ENCODE peak calls at places on chromosome 4, in four cellular contexts. V is epithelial cell of esophagus, E is cardiac muscle cell, I is ascending aorta. G is an unnamed sample.

GRCh38 chr4:114272226-114272625 is 292.8 kb upstream of the ARSJ start:
- DNase-seq in E (peak), V (peak), I (no peak), G (peak)

GRCh38 chr4:89242864-89243740 is 64.5 kb downstream of the GPRIN3 start:
- DNase-seq in E (no peak), V (no peak), I (no peak), G (no peak)

GRCh38 chr4:153466637-153467153 is 535 bp downstream of the TMEM131L start:
- DNase-seq in E (no peak), V (no peak), I (no peak), G (no peak)

GRCh38 chr4:39637572-39638357 is 900 bp downstream of the SMIM14 start:
- DNase-seq in E (peak), I (no peak), V (peak), G (peak)

GRCh38 chr4:185011408-185011807 is 6.9 kb upstream of the HELT start:
- DNase-seq in I (no peak), V (peak), E (no peak), G (no peak)

GRCh38 chr4:6655924-6656323 is 15.4 kb downstream of the MRFAP1 start:
- DNase-seq in V (no peak), E (no peak), I (no peak), G (no peak)

GRCh38 chr4:153573881-153574807 is 108.0 kb downstream of the TMEM131L start:
- DNase-seq in V (peak), E (peak), I (no peak), G (peak)

GRCh38 chr4:143360838-143361237 is 24.2 kb downstream of the GAB1 start:
- DNase-seq in V (no peak), E (no peak), I (no peak), G (no peak)

GRCh38 chr4:98659106-98659592 is 738 bp upstream of the TSPAN5 start:
- DNase-seq in V (peak), I (no peak), E (peak), G (peak)

GRCh38 chr4:107319386-107319785 is 283.3 kb upstream of the DKK2 start:
- DNase-seq in V (no peak), E (no peak), I (no peak), G (peak)

GRCh38 chr4:184588893-184589292 is 60.4 kb downstream of the CASP3 start:
- DNase-seq in I (no peak), E (peak), V (no peak), G (no peak)

GRCh38 chr4:37197899-37198298 is 46.6 kb upstream of the NWD2 start:
- DNase-seq in V (no peak), E (no peak), I (no peak), G (no peak)

GRCh38 chr4:151922811-151923210 is 162.0 kb upstream of the GATB start:
- DNase-seq in E (no peak), V (no peak), I (no peak), G (no peak)

GRCh38 chr4:152415980-152416379 is 119.9 kb downstream of the FBXW7 start:
- DNase-seq in I (no peak), E (peak), V (peak), G (peak)

GRCh38 chr4:57309658-57310057 is 199.5 kb upstream of the IGFBP7 start:
- DNase-seq in I (no peak), V (peak), E (no peak), G (no peak)

GRCh38 chr4:16914208-16914607 is 15.8 kb upstream of the LDB2 start:
- DNase-seq in V (peak), I (no peak), E (peak), G (no peak)

GRCh38 chr4:122815248-122815647 is 11.4 kb upstream of the FGF2 start:
- DNase-seq in I (no peak), V (no peak), E (no peak), G (no peak)

GRCh38 chr4:126354784-126355183 is 1040.0 kb downstream of the FAT4 start:
- DNase-seq in V (peak), E (no peak), I (no peak), G (no peak)

GRCh38 chr4:180057891-180058643 is 2185.1 kb upstream of the TENM3 start:
- DNase-seq in V (no peak), E (peak), I (no peak), G (no peak)

GRCh38 chr4:72971572-72971971 is 97.9 kb downstream of the COX18 start:
- DNase-seq in V (peak), I (no peak), E (peak), G (peak)

GRCh38 chr4:151043803-151044535 is 28.9 kb upstream of the LRBA start:
- DNase-seq in I (no peak), V (peak), E (no peak), G (no peak)

GRCh38 chr4:88137112-88137511 is 21.3 kb downstream of the ABCG2 start:
- DNase-seq in I (no peak), V (peak), E (no peak), G (no peak)

GRCh38 chr4:182808673-182809416 is 108.3 kb downstream of the DCTD start:
- DNase-seq in I (no peak), E (no peak), V (peak), G (no peak)

GRCh38 chr4:105061136-105061696 is 85.5 kb upstream of the TET2 start:
- DNase-seq in I (no peak), E (peak), V (peak), G (no peak)

GRCh38 chr4:79831119-79831528 is 241.9 kb downstream of the ANTXR2 start:
- DNase-seq in E (no peak), I (no peak), V (no peak), G (no peak)

GRCh38 chr4:54971474-54971950 is 153.9 kb downstream of the KDR start:
- DNase-seq in E (peak), I (no peak), V (peak), G (peak)

GRCh38 chr4:89134775-89135319 is 23.5 kb downstream of the TIGD2 start:
- DNase-seq in V (peak), I (no peak), E (peak), G (peak)

GRCh38 chr4:13647012-13647411 is 19.5 kb upstream of the BOD1L1 start:
- DNase-seq in E (no peak), V (no peak), I (no peak), G (no peak)

GRCh38 chr4:87123241-87123640 is 97.2 kb downstream of the KLHL8 start:
- DNase-seq in E (no peak), V (no peak), I (no peak), G (no peak)

GRCh38 chr4:80008971-80009370 is 64.1 kb downstream of the ANTXR2 start:
- DNase-seq in E (no peak), I (no peak), V (no peak), G (no peak)

GRCh38 chr4:121192500-121192899 is 28.4 kb upstream of the TNIP3 start:
- DNase-seq in V (peak), I (no peak), E (peak), G (peak)

GRCh38 chr4:56048621-56049427 is 100.1 kb downstream of the CEP135 start:
- DNase-seq in V (peak), E (peak), I (no peak), G (peak)

GRCh38 chr4:94458682-94459081 is 6.9 kb downstream of the PDLIM5 start:
- DNase-seq in E (no peak), I (no peak), V (no peak), G (no peak)
- H3K4me3 ChIP-seq in E (peak), I (peak), V (no peak), G (no peak)

GRCh38 chr4:2412885-2413716 is 5.3 kb downstream of the ZFYVE28 start:
- DNase-seq in V (peak), I (peak), E (peak), G (peak)
- TF ChIP-seq CTCF in V (peak), I (peak), E (peak), G (peak)

GRCh38 chr4:82785248-82786003 is 13.2 kb downstream of the SCD5 start:
- DNase-seq in V (peak), I (no peak), E (peak), G (peak)
- H3K4me3 ChIP-seq in V (no peak), I (no peak), E (no peak), G (no peak)

DNA sequence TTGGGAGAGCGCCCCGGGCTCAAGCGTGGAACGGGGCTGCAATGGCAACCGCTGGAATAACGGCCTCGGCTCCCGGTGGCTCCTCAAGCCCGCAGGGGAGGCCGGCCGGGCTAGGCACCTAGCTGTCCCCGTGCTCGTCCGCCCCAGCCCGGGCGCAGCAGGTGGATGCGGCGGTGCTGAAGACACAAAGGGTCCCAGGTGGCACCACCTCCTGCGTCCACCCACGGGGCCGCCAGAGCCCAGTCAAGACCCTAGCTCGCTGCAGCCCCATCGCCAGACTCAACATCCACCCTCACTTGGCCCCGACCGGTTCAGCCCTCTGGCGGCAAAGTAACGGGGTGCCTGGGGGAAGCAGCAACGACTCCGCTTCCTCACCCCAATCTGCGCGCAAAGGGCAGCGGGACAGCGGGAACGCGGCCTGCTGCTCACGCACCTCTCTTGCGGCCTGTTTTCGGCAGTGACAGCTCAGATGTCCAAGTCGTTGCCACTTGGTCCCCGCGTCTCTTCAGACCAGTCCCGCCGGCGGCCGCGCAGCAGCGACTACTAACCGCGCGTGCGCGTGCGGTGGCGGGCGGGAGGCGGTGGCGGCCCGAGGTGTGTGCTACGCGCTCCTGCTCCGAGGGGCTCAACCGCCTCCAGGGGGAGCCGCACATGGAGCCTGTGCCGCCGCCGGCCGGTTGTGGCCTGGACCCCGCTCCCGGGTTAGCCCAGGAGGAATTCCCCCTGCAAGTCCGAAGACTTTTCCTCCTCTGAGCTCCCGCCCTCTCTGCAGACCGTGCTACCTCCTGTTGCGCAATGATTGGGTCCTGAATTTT is at the start of gene CLGN:
- DNase-seq in I (no peak), E (peak), V (peak), G (peak)
- TF ChIP-seq CTCF in I (no peak), E (peak), V (no peak), G (no peak)

DNA sequence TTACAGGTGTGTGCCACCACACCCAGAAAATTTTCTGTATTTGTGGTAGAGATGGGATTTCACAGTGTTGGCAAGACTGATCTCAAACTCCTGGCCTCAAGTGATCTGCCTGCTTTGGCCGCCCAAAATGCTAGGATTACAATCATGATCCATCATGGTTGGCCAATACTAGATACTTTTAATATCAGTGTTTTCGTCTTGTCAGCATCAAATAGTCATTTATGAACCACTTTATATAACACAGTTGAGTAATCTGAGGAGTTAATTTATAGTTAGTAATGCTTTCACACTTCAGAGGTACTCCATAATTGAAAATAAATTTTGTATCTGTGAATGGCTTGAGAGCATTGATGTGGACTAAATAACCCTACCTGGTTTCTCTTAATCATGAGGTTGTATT is 178.6 kb downstream of the TRAM1L1 start:
- DNase-seq in E (no peak), I (no peak), V (no peak), G (no peak)
- H3K4me3 ChIP-seq in E (no peak), I (no peak), V (no peak), G (no peak)

GRCh38 chr4:2487632-2488031 is 18.7 kb downstream of the RNF4 start:
- DNase-seq in I (no peak), V (no peak), E (no peak), G (no peak)

GRCh38 chr4:2486981-2487380 is 18.1 kb downstream of the RNF4 start:
- DNase-seq in E (no peak), V (peak), I (no peak), G (no peak)

GRCh38 chr4:2492970-2493369 is 24.1 kb downstream of the RNF4 start:
- DNase-seq in V (no peak), E (no peak), I (no peak), G (no peak)

GRCh38 chr4:2489081-2489805 is 20.3 kb downstream of the RNF4 start:
- DNase-seq in E (no peak), V (no peak), I (no peak), G (no peak)

GRCh38 chr4:2489841-2490552 is 21.1 kb downstream of the RNF4 start:
- DNase-seq in I (no peak), E (peak), V (peak), G (peak)
- TF ChIP-seq CTCF in I (no peak), E (no peak), V (no peak), G (no peak)

DNA sequence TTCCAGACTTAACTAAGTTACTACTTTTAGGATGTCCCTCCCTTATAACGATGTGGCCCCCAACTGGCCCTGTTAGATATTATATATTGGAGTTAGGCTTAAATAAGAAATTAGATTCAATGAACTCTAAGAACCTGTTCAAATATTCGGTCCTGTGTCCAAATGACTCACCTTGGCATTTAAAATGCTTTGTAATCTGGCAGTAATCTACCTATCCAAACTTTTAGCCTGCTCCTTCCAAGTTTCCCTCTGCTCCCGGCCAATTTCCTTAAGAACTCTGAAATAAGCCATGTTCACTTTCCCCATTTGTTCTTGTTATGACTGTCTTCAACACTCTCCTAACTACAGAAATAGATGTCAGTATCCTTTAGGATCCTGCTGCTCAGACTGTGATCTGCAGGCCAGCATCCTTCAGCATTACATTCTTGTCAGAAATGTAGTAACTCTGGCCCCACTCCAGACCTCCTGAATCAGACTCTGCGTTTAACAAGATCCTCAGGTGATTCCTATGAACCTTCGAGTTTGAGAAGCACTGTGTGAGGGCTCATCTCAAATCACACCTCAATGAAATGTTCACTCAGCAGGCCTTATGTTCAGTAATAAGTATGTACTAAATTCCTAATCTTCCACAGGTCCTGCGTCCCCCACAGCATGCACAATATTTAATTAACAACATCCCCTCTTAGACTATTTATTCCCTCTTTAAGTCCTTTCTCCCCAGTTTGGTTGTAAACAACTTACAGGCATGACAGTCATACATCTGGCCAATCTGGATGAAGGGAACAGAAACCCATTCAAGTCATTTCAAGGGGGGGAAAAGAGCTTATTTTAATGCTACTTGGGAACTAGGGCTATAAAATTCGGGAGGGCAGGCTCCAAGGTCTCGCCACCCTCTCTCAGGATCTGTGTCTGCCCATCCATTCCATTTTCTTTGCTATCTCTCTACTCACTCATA is 3.0 kb downstream of the ATP8A1 start:
- DNase-seq in I (no peak), E (no peak), V (peak), G (no peak)
- H3K4me3 ChIP-seq in I (no peak), E (no peak), V (no peak), G (no peak)

GRCh38 chr4:24988776-24989175 is 42.0 kb downstream of the LGI2 start:
- DNase-seq in I (no peak), V (peak), E (peak), G (peak)
- TF ChIP-seq CTCF in I (peak), V (peak), E (peak), G (peak)

DNA sequence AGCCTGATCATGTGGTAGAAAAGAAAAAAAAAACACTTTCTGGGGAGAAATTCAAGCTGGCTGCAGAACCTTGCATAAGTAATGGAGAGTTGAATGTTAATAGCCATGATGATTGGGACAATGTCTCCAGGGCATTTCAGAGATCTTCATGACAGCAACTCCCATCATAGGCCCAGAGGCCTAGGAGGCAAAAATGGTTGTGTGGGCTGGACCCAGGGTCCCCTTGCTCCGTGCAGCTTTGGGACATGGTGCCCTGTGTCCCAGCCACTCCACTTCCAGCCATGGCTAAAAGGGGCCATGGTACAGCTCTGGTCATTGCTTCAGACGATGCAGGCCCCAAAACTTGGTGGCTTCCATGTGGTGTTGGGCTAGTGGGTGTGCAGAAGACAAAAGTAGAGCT is 1170.9 kb downstream of the C4orf33 start:
- DNase-seq in V (no peak), E (no peak), I (no peak), G (no peak)
- H3K4me3 ChIP-seq in V (no peak), E (no peak), I (no peak), G (no peak)

G was measured in fibroblast of villous mesenchyme.